ENCODE peak calls at places on chromosomes 3 and 15, in six cellular contexts. R is colonic mucosa, L is bronchial epithelial cell, A is kidney, H is stomach, G is heart left ventricle. W is an unnamed sample. For H3K36me3, the result is how much of the 10 kb centered on the place peaks cover.

GRCh38 chr3:7977245-7978103 is 524.1 kb upstream of the LMCD1 start:
- DNase-seq in R (no peak), L (peak), A (no peak), H (no peak), G (no peak), W (no peak)

GRCh38 chr15:77581896-77582569 is 50.7 kb downstream of the LINGO1 start:
- DNase-seq in R (peak), L (no peak), A (peak), H (no peak), G (no peak), W (no peak)

GRCh38 chr3:110814170-110815007 is 257.2 kb upstream of the NECTIN3 start:
- DNase-seq in R (peak), L (peak), A (peak), H (no peak), G (no peak), W (peak)

GRCh38 chr3:196991581-196992460 is 23.2 kb upstream of the PIGZ start:
- DNase-seq in R (no peak), L (no peak), A (peak), H (no peak), G (peak), W (no peak)

GRCh38 chr15:56343879-56344278 is 21.3 kb upstream of the TEX9 start:
- DNase-seq in R (no peak), L (no peak), A (no peak), H (no peak), G (no peak), W (no peak)

GRCh38 chr15:38560456-38560926 is 4.1 kb downstream of the RASGRP1 start:
- DNase-seq in R (no peak), L (no peak), A (no peak), H (no peak), G (no peak), W (no peak)

GRCh38 chr3:192935441-192935840 is 17.8 kb upstream of the MB21D2 start:
- DNase-seq in R (no peak), L (peak), A (no peak), H (no peak), G (no peak), W (no peak)

GRCh38 chr15:34001536-34001935 is 33.2 kb downstream of the CHRM5 start:
- DNase-seq in R (no peak), L (peak), A (no peak), H (no peak), G (no peak), W (peak)

GRCh38 chr3:170961616-170962400 is 53.4 kb upstream of the EIF5A2 start:
- DNase-seq in R (peak), L (peak), A (no peak), H (no peak), G (no peak), W (no peak)

GRCh38 chr3:165195628-165196576 is at the start of gene SLITRK3:
- DNase-seq in R (no peak), L (no peak), A (no peak), H (no peak), G (no peak), W (no peak)

GRCh38 chr15:48925714-48926223 is 38.0 kb downstream of the SHC4 start:
- DNase-seq in R (no peak), L (peak), A (no peak), H (no peak), G (no peak), W (peak)

GRCh38 chr3:28348637-28349396 is at the start of the genes AZI2 and ZCWPW2:
- DNase-seq in R (peak), L (peak), A (peak), H (peak), G (peak), W (peak)
- TF ChIP-seq CTCF in R (no peak), L (peak), A (peak), H (no peak), G (peak), W (peak)

GRCh38 chr3:187040637-187041361 is 98.5 kb downstream of the RPL39L start:
- DNase-seq in R (no peak), L (peak), A (no peak), H (no peak), G (no peak), W (no peak)

GRCh38 chr3:187042874-187043458 is 96.3 kb downstream of the RPL39L start:
- DNase-seq in R (no peak), L (no peak), A (no peak), H (no peak), G (no peak), W (no peak)

GRCh38 chr3:187044206-187044605 is 95.1 kb downstream of the RPL39L start:
- DNase-seq in R (no peak), L (peak), A (no peak), H (no peak), G (no peak), W (no peak)

GRCh38 chr3:187041362-187042061 is 97.8 kb downstream of the RPL39L start:
- DNase-seq in R (no peak), L (peak), A (no peak), H (no peak), G (no peak), W (no peak)

GRCh38 chr3:187042062-187042745 is 97.1 kb downstream of the RPL39L start:
- DNase-seq in R (no peak), L (no peak), A (no peak), H (no peak), G (no peak), W (no peak)
- H3K4me3 ChIP-seq in R (no peak), L (no peak), A (no peak), H (no peak), G (no peak), W (no peak)

GRCh38 chr3:14481646-14482036 is 58.5 kb downstream of the GRIP2 start:
- DNase-seq in R (no peak), L (no peak), A (peak), H (no peak), G (no peak), W (no peak)
- H3K36me3 ChIP-seq in R (under half), L (under half), A (under half), H (half or more), G (half or more), W (half or more)

GRCh38 chr15:52466134-52466701 is 62.5 kb downstream of the MYO5A start:
- DNase-seq in R (peak), L (no peak), A (peak), H (peak), G (peak), W (no peak)
- TF ChIP-seq CTCF in R (no peak), L (no peak), A (no peak), H (no peak), G (no peak), W (no peak)

DNA sequence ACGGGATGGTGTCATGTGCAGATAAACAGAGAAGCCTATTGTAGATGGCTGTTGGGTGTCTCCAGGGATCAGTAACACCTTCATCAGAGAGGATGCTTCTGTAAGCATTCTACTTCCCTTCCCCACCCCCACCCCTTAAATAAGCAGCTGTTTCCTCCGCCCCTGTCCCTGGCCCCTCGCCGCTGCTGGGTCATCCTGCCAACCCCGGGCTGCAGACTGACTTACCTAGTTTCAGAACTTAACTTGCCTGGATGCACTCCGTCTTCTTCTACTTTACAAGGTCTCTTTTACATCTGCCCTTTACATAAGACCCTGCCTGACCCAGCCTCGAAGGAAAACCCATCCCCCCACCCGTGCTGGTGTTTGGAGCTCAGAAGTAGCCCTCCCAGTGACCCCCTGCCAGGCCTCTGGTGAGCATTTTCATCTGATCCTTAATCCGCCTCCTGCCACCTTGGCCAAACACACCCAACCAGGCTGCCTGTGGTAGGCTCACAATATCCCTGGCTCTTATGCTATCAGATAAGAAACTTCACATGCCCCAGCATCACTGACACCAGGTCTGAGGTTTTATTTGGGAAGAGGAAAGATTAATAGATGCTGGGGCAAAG is 103.0 kb upstream of the HES1 start:
- DNase-seq in R (no peak), L (no peak), A (no peak), H (no peak), G (no peak), W (no peak)
- H3K4me3 ChIP-seq in R (no peak), L (no peak), A (no peak), H (no peak), G (no peak), W (no peak)

GRCh38 chr15:79887054-79887453 is 9.8 kb downstream of the MTHFS start:
- DNase-seq in R (no peak), L (no peak), A (no peak), H (no peak), G (no peak), W (no peak)
- H3K36me3 ChIP-seq in R (under half), L (under half), A (under half), H (under half), G (under half), W (under half)

GRCh38 chr3:183536238-183536880 is 19.1 kb downstream of the KLHL6 start:
- DNase-seq in R (no peak), L (no peak), A (no peak), H (no peak), G (no peak), W (no peak)
- TF ChIP-seq CTCF in R (no peak), L (no peak), A (no peak), H (no peak), G (no peak), W (no peak)

GRCh38 chr3:45597581-45597980 is 3.0 kb downstream of the LIMD1 start:
- DNase-seq in R (peak), L (no peak), A (no peak), H (no peak), G (no peak), W (no peak)

GRCh38 chr3:45597166-45597565 is 2.6 kb downstream of the LIMD1 start:
- DNase-seq in R (peak), L (no peak), A (no peak), H (peak), G (no peak), W (no peak)

GRCh38 chr3:45596290-45596791 is 1.8 kb downstream of the LIMD1 start:
- DNase-seq in R (peak), L (no peak), A (no peak), H (no peak), G (no peak), W (no peak)

GRCh38 chr3:45593708-45594601 is 596 bp upstream of the LIMD1 start:
- DNase-seq in R (peak), L (peak), A (peak), H (peak), G (peak), W (no peak)

GRCh38 chr3:45595364-45596154 is 1.0 kb downstream of the LIMD1 start:
- DNase-seq in R (peak), L (no peak), A (no peak), H (peak), G (peak), W (no peak)
- H3K4me3 ChIP-seq in R (peak), L (peak), A (peak), H (peak), G (peak), W (peak)

GRCh38 chr15:98842973-98843285 is 164.7 kb downstream of the PGPEP1L start:
- DNase-seq in R (no peak), L (no peak), A (no peak), H (no peak), G (no peak), W (no peak)

GRCh38 chr15:98844261-98844660 is 163.3 kb downstream of the PGPEP1L start:
- DNase-seq in R (no peak), L (no peak), A (no peak), H (no peak), G (no peak), W (no peak)

GRCh38 chr15:98841419-98841970 is 166.1 kb downstream of the PGPEP1L start:
- DNase-seq in R (no peak), L (no peak), A (no peak), H (no peak), G (no peak), W (no peak)

GRCh38 chr15:98843844-98844243 is 163.7 kb downstream of the PGPEP1L start:
- DNase-seq in R (no peak), L (no peak), A (no peak), H (no peak), G (no peak), W (no peak)

GRCh38 chr15:98842192-98842972 is 165.2 kb downstream of the PGPEP1L start:
- DNase-seq in R (no peak), L (peak), A (no peak), H (no peak), G (no peak), W (no peak)
- H3K36me3 ChIP-seq in R (under half), L (under half), A (under half), H (under half), G (under half), W (under half)